ENCODE peak calls at places on chromosomes 7 and 10, in nine cellular contexts. One of them, this sample, is unnamed.

GRCh38 chr7:82615527-82615926 is 171.9 kb upstream of the CACNA2D1 start:
- ATAC-seq in upper lobe of left lung: no peak
- ATAC-seq in HepG2: no peak
- ATAC-seq in A549: no peak
- ATAC-seq in HCT116: no peak
- ATAC-seq in K562: no peak
- ATAC-seq in heart left ventricle: no peak
- ATAC-seq in gastrocnemius medialis: no peak
- ATAC-seq in body of pancreas: no peak
- ATAC-seq in this sample: no peak

GRCh38 chr10:60613434-60613833 is 164.8 kb upstream of the CDK1 start:
- ATAC-seq in upper lobe of left lung: no peak
- ATAC-seq in HepG2: no peak
- ATAC-seq in A549: no peak
- ATAC-seq in HCT116: no peak
- ATAC-seq in K562: no peak
- ATAC-seq in heart left ventricle: no peak
- ATAC-seq in gastrocnemius medialis: no peak
- ATAC-seq in body of pancreas: no peak
- ATAC-seq in this sample: no peak

GRCh38 chr10:60175418-60175817 is 214.3 kb downstream of the ANK3 start:
- ATAC-seq in upper lobe of left lung: no peak
- ATAC-seq in HepG2: no peak
- ATAC-seq in A549: no peak
- ATAC-seq in HCT116: no peak
- ATAC-seq in K562: peak
- ATAC-seq in heart left ventricle: no peak
- ATAC-seq in gastrocnemius medialis: no peak
- ATAC-seq in body of pancreas: no peak
- ATAC-seq in this sample: no peak

GRCh38 chr10:97367126-97367649 is 32.7 kb upstream of the FRAT2 start:
- ATAC-seq in upper lobe of left lung: no peak
- ATAC-seq in HepG2: no peak
- ATAC-seq in A549: no peak
- ATAC-seq in HCT116: no peak
- ATAC-seq in K562: no peak
- ATAC-seq in heart left ventricle: no peak
- ATAC-seq in gastrocnemius medialis: no peak
- ATAC-seq in body of pancreas: no peak
- ATAC-seq in this sample: no peak

GRCh38 chr10:112565434-112566053 is 118.5 kb downstream of the VTI1A start:
- ATAC-seq in upper lobe of left lung: no peak
- ATAC-seq in HepG2: peak
- ATAC-seq in A549: peak
- ATAC-seq in HCT116: peak
- ATAC-seq in K562: peak
- ATAC-seq in heart left ventricle: no peak
- ATAC-seq in gastrocnemius medialis: peak
- ATAC-seq in body of pancreas: peak
- ATAC-seq in this sample: no peak

GRCh38 chr7:33073243-33073642 is 10.7 kb upstream of the NT5C3A start:
- ATAC-seq in upper lobe of left lung: no peak
- ATAC-seq in HepG2: no peak
- ATAC-seq in A549: no peak
- ATAC-seq in HCT116: no peak
- ATAC-seq in K562: no peak
- ATAC-seq in heart left ventricle: no peak
- ATAC-seq in gastrocnemius medialis: no peak
- ATAC-seq in body of pancreas: no peak
- ATAC-seq in this sample: no peak

GRCh38 chr10:93081834-93082233 is 8.1 kb downstream of the CYP26A1 start:
- ATAC-seq in upper lobe of left lung: no peak
- ATAC-seq in HepG2: peak
- ATAC-seq in A549: no peak
- ATAC-seq in HCT116: no peak
- ATAC-seq in K562: no peak
- ATAC-seq in heart left ventricle: no peak
- ATAC-seq in gastrocnemius medialis: no peak
- ATAC-seq in body of pancreas: no peak
- ATAC-seq in this sample: no peak

GRCh38 chr7:95859434-95859833 is 87.1 kb downstream of the DYNC1I1 start:
- ATAC-seq in upper lobe of left lung: no peak
- ATAC-seq in HepG2: no peak
- ATAC-seq in A549: peak
- ATAC-seq in HCT116: no peak
- ATAC-seq in K562: no peak
- ATAC-seq in heart left ventricle: peak
- ATAC-seq in gastrocnemius medialis: no peak
- ATAC-seq in body of pancreas: no peak
- ATAC-seq in this sample: no peak

GRCh38 chr7:91311844-91312243 is 47.6 kb downstream of the FZD1 start:
- ATAC-seq in upper lobe of left lung: no peak
- ATAC-seq in HepG2: no peak
- ATAC-seq in A549: no peak
- ATAC-seq in HCT116: no peak
- ATAC-seq in K562: no peak
- ATAC-seq in heart left ventricle: no peak
- ATAC-seq in gastrocnemius medialis: no peak
- ATAC-seq in body of pancreas: no peak
- ATAC-seq in this sample: no peak

GRCh38 chr7:21773326-21773725 is 172.4 kb downstream of the CDCA7L start:
- ATAC-seq in upper lobe of left lung: no peak
- ATAC-seq in HepG2: no peak
- ATAC-seq in A549: no peak
- ATAC-seq in HCT116: no peak
- ATAC-seq in K562: no peak
- ATAC-seq in heart left ventricle: no peak
- ATAC-seq in gastrocnemius medialis: no peak
- ATAC-seq in body of pancreas: no peak
- ATAC-seq in this sample: no peak

GRCh38 chr7:30548762-30549344 is 44.2 kb upstream of the GGCT start:
- ATAC-seq in upper lobe of left lung: peak
- ATAC-seq in HepG2: peak
- ATAC-seq in A549: peak
- ATAC-seq in HCT116: peak
- ATAC-seq in K562: peak
- ATAC-seq in heart left ventricle: peak
- ATAC-seq in gastrocnemius medialis: peak
- ATAC-seq in body of pancreas: peak
- ATAC-seq in this sample: peak

GRCh38 chr7:30546596-30546995 is 42.0 kb upstream of the GGCT start:
- ATAC-seq in upper lobe of left lung: no peak
- ATAC-seq in HepG2: no peak
- ATAC-seq in A549: no peak
- ATAC-seq in HCT116: no peak
- ATAC-seq in K562: no peak
- ATAC-seq in heart left ventricle: no peak
- ATAC-seq in gastrocnemius medialis: no peak
- ATAC-seq in body of pancreas: no peak
- ATAC-seq in this sample: no peak

GRCh38 chr7:30553141-30553540 is 41.5 kb upstream of the GARS1 start:
- ATAC-seq in upper lobe of left lung: no peak
- ATAC-seq in HepG2: no peak
- ATAC-seq in A549: no peak
- ATAC-seq in HCT116: no peak
- ATAC-seq in K562: no peak
- ATAC-seq in heart left ventricle: no peak
- ATAC-seq in gastrocnemius medialis: no peak
- ATAC-seq in body of pancreas: no peak
- ATAC-seq in this sample: no peak

GRCh38 chr7:30552330-30552729 is 42.3 kb upstream of the GARS1 start:
- ATAC-seq in upper lobe of left lung: no peak
- ATAC-seq in HepG2: no peak
- ATAC-seq in A549: no peak
- ATAC-seq in HCT116: no peak
- ATAC-seq in K562: no peak
- ATAC-seq in heart left ventricle: no peak
- ATAC-seq in gastrocnemius medialis: no peak
- ATAC-seq in body of pancreas: no peak
- ATAC-seq in this sample: no peak

GRCh38 chr7:30549933-30550493 is 44.7 kb upstream of the GARS1 start:
- ATAC-seq in upper lobe of left lung: no peak
- ATAC-seq in HepG2: no peak
- ATAC-seq in A549: no peak
- ATAC-seq in HCT116: no peak
- ATAC-seq in K562: peak
- ATAC-seq in heart left ventricle: peak
- ATAC-seq in gastrocnemius medialis: no peak
- ATAC-seq in body of pancreas: no peak
- ATAC-seq in this sample: no peak
- H3K27ac ChIP-seq in upper lobe of left lung: peak
- H3K27ac ChIP-seq in HepG2: no peak
- H3K27ac ChIP-seq in A549: no peak
- H3K27ac ChIP-seq in HCT116: peak
- H3K27ac ChIP-seq in K562: no peak
- H3K27ac ChIP-seq in heart left ventricle: peak
- H3K27ac ChIP-seq in gastrocnemius medialis: peak
- H3K27ac ChIP-seq in body of pancreas: peak
- H3K27ac ChIP-seq in this sample: no peak

GRCh38 chr10:108249940-108250339 is 1085.4 kb upstream of the SORCS1 start:
- ATAC-seq in upper lobe of left lung: no peak
- ATAC-seq in HepG2: no peak
- ATAC-seq in A549: no peak
- ATAC-seq in HCT116: no peak
- ATAC-seq in K562: no peak
- ATAC-seq in heart left ventricle: no peak
- ATAC-seq in gastrocnemius medialis: no peak
- ATAC-seq in body of pancreas: no peak
- ATAC-seq in this sample: no peak
- TF ChIP-seq CTCF in upper lobe of left lung: no peak
- TF ChIP-seq CTCF in HepG2: no peak
- TF ChIP-seq CTCF in A549: no peak
- TF ChIP-seq CTCF in HCT116: peak
- TF ChIP-seq CTCF in K562: no peak
- TF ChIP-seq CTCF in heart left ventricle: no peak
- TF ChIP-seq CTCF in gastrocnemius medialis: no peak
- TF ChIP-seq CTCF in body of pancreas: no peak
- TF ChIP-seq CTCF in this sample: no peak

GRCh38 chr7:139698879-139699278 is 78.9 kb downstream of the HIPK2 start:
- ATAC-seq in upper lobe of left lung: no peak
- ATAC-seq in HepG2: no peak
- ATAC-seq in A549: no peak
- ATAC-seq in HCT116: no peak
- ATAC-seq in K562: no peak
- ATAC-seq in heart left ventricle: no peak
- ATAC-seq in gastrocnemius medialis: no peak
- ATAC-seq in body of pancreas: no peak
- ATAC-seq in this sample: no peak
- TF ChIP-seq POLR2A in upper lobe of left lung: no peak
- TF ChIP-seq POLR2A in HepG2: no peak
- TF ChIP-seq POLR2A in A549: no peak
- TF ChIP-seq POLR2A in HCT116: no peak
- TF ChIP-seq POLR2A in K562: no peak
- TF ChIP-seq POLR2A in heart left ventricle: no peak
- TF ChIP-seq POLR2A in gastrocnemius medialis: no peak
- TF ChIP-seq POLR2A in body of pancreas: no peak
- TF ChIP-seq POLR2A in this sample: no peak

GRCh38 chr7:36186359-36186758 is 33.3 kb downstream of the EEPD1 start:
- ATAC-seq in upper lobe of left lung: no peak
- ATAC-seq in HepG2: no peak
- ATAC-seq in A549: no peak
- ATAC-seq in HCT116: no peak
- ATAC-seq in K562: no peak
- ATAC-seq in heart left ventricle: no peak
- ATAC-seq in gastrocnemius medialis: no peak
- ATAC-seq in body of pancreas: no peak
- ATAC-seq in this sample: no peak
- H3K27ac ChIP-seq in upper lobe of left lung: no peak
- H3K27ac ChIP-seq in HepG2: no peak
- H3K27ac ChIP-seq in A549: peak
- H3K27ac ChIP-seq in HCT116: no peak
- H3K27ac ChIP-seq in K562: no peak
- H3K27ac ChIP-seq in heart left ventricle: no peak
- H3K27ac ChIP-seq in gastrocnemius medialis: no peak
- H3K27ac ChIP-seq in body of pancreas: no peak
- H3K27ac ChIP-seq in this sample: no peak